ENCODE peak calls at places on chromosomes 6 and 20, in four cellular contexts. R is heart right ventricle, Q is hepatocyte, W is thoracic aorta. D is an unnamed sample. For H3K36me3, the result is how much of the 10 kb centered on the place peaks cover.

GRCh38 chr6:41713650-41714291 is 21.6 kb downstream of the TFEB start:
- DNase-seq in R (peak), Q (no peak), W (no peak), D (no peak)

GRCh38 chr6:166005401-166005845 is 162.2 kb downstream of the TBXT start:
- DNase-seq in R (peak), Q (peak), W (no peak), D (no peak)

GRCh38 chr6:7919871-7920270 is 9.3 kb upstream of the TXNDC5 start:
- DNase-seq in R (no peak), Q (peak), W (no peak), D (no peak)

GRCh38 chr6:96626749-96627353 is 63.9 kb downstream of the FHL5 start:
- DNase-seq in R (no peak), Q (peak), W (no peak), D (peak)

GRCh38 chr6:40986364-40986763 is 52.7 kb downstream of the UNC5CL start:
- DNase-seq in R (no peak), Q (no peak), W (no peak), D (no peak)

GRCh38 chr6:143556529-143556928 is 45.0 kb upstream of the FUCA2 start:
- DNase-seq in R (no peak), Q (no peak), W (no peak), D (no peak)

GRCh38 chr20:53842301-53843099 is 227.9 kb downstream of the BCAS1 start:
- DNase-seq in R (no peak), Q (no peak), W (no peak), D (no peak)

GRCh38 chr20:45752747-45753146 is 30.6 kb downstream of the SPINT4 start:
- DNase-seq in R (no peak), Q (no peak), W (no peak), D (no peak)

GRCh38 chr20:53828673-53829085 is 235.0 kb upstream of the ZNF217 start:
- DNase-seq in R (no peak), Q (peak), W (no peak), D (peak)

GRCh38 chr20:362271-363254 is 15.7 kb downstream of the NRSN2 start:
- DNase-seq in R (peak), Q (peak), W (peak), D (peak)

DNA sequence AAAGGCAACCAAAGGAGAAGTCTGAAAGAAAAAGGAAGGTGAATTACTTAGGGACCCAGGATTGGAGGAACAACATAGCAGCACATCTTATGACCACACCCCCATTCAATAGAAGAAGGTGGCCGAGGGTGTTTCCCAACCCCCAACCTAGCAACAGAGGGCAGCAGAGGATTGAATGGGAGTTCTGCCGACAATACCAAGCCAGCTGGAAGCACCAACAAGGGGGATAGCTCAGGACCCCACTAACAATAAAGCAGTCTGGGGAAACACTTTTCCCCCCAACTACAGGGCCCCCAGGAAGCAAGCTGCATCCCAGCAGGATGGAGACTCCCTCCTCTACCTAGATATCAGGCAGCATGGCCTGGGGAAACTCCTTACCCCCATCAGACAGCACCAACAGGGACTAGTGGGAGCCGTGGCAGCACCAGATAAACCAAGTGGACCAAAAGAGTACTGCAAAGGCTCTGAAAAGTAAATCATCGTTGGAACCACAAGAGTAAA is 67.7 kb downstream of the ZHX3 start:
- DNase-seq in R (no peak), Q (peak), W (no peak), D (peak)
- H3K27ac ChIP-seq in R (peak), Q (peak), W (peak), D (no peak)

GRCh38 chr20:59003836-59004492 is 3.1 kb downstream of the CTSZ start:
- DNase-seq in R (no peak), Q (no peak), W (no peak), D (no peak)

GRCh38 chr20:59005523-59006166 is 1.4 kb downstream of the CTSZ start:
- DNase-seq in R (no peak), Q (no peak), W (no peak), D (no peak)

GRCh38 chr20:59004493-59004762 is 2.6 kb downstream of the CTSZ start:
- DNase-seq in R (peak), Q (no peak), W (no peak), D (no peak)

GRCh38 chr20:59006167-59006863 is 739 bp downstream of the CTSZ start:
- DNase-seq in R (no peak), Q (no peak), W (no peak), D (no peak)

GRCh38 chr20:59004763-59005522 is 2.1 kb downstream of the CTSZ start:
- DNase-seq in R (peak), Q (no peak), W (no peak), D (peak)
- H3K36me3 ChIP-seq in R (under half), Q (under half), W (under half), D (under half)

DNA sequence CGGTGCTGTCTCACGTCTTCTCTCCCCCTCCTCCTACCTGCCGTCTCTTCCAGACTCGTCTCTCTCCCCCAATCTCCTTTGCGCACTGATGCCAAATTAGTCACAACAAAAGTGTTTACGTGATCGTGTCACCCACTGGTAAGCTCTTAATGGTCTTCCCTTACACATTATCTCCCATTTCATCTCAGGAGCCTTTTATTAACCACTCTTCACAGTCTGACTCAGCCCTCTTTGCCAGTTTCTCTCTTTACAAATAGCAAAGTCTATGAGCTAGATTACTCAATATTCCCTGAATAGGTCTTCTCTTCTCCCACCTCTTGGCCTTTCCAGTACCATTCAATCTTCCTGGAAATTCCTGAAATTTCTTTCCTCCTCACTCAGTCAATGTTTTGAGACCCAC is 247.0 kb downstream of the ESR1 start:
- DNase-seq in R (no peak), Q (peak), W (no peak), D (no peak)
- H3K4me3 ChIP-seq in R (no peak), Q (no peak), W (no peak), D (no peak)

GRCh38 chr6:111800821-111801220 is 72.4 kb downstream of the FYN start:
- DNase-seq in R (no peak), Q (no peak), W (no peak), D (no peak)
- H3K27ac ChIP-seq in R (no peak), Q (no peak), W (no peak), D (no peak)